ENCODE peak calls at places on chromosomes 6 and 20, in six cellular contexts. R, S, N, V, Z and T are unnamed samples.

GRCh38 chr20:53513489-53514298 is 79.9 kb downstream of the ZNF217 start:
- DNase-seq in S (no peak), R (no peak), Z (no peak), V (no peak), N (no peak), T (no peak)

GRCh38 chr6:67131827-67132226 is 1424.8 kb upstream of the EYS start:
- DNase-seq in V (no peak), Z (no peak), N (no peak), R (no peak), S (peak; percentile 85), T (peak; percentile 74)

GRCh38 chr20:35192071-35192872 is 20.4 kb downstream of the PROCR start:
- DNase-seq in Z (no peak), N (no peak), R (no peak), S (no peak), V (no peak), T (peak; percentile 36)

GRCh38 chr6:146355521-146356100 is 188.0 kb upstream of the RAB32 start:
- DNase-seq in Z (no peak), N (no peak), V (no peak), R (no peak), S (no peak), T (no peak)

GRCh38 chr20:24634855-24635254 is 165.4 kb downstream of the SYNDIG1 start:
- DNase-seq in N (no peak), R (no peak), V (no peak), Z (no peak), S (peak; percentile 91), T (peak; percentile 84)

GRCh38 chr20:34318609-34319443 is 15.7 kb upstream of the AHCY start:
- DNase-seq in V (no peak), N (no peak), S (no peak), Z (no peak), R (no peak), T (no peak)

GRCh38 chr20:14288341-14289330 is 48.8 kb downstream of the FLRT3 start:
- DNase-seq in S (peak; percentile 44), V (no peak), N (no peak), R (no peak), Z (no peak), T (peak; percentile 46)

GRCh38 chr20:23021541-23021940 is 13.6 kb upstream of the SSTR4 start:
- DNase-seq in Z (no peak), N (no peak), V (no peak), R (no peak), S (no peak), T (no peak)

GRCh38 chr6:106519460-106520394 is 109.6 kb downstream of the RTN4IP1 start:
- DNase-seq in N (peak; percentile 73), Z (no peak), S (peak; percentile 99), V (peak; percentile 60), R (no peak), T (peak; percentile 91)

GRCh38 chr6:149425224-149425623 is 25.2 kb downstream of the SUMO4 start:
- DNase-seq in S (no peak), Z (no peak), N (no peak), V (no peak), R (no peak), T (no peak)